ENCODE peak calls at places on chromosome 17, in five cellular contexts. S, A, F, V and C are unnamed samples.

GRCh38 chr17:41654134-41654907 is 29.9 kb upstream of the KRT17 start:
- DNase-seq in A (peak; percentile 45), S (no peak), V (peak; percentile 96), F (no peak), C (no peak)

GRCh38 chr17:14826361-14826760 is 438.8 kb downstream of the PMP22 start:
- DNase-seq in F (no peak), V (no peak), A (no peak), S (no peak), C (no peak)

GRCh38 chr17:69286257-69286656 is 40.7 kb downstream of the ABCA5 start:
- DNase-seq in S (no peak), V (no peak), F (no peak), A (no peak), C (no peak)

GRCh38 chr17:76268015-76268749 is 3.0 kb downstream of the UBALD2 start:
- DNase-seq in V (peak; percentile 93), S (no peak), F (no peak), A (peak; percentile 56), C (peak; percentile 57)

GRCh38 chr17:79752175-79752574 is 21.4 kb downstream of the ENPP7 start:
- DNase-seq in V (peak; percentile 36), A (no peak), F (no peak), S (no peak), C (no peak)

GRCh38 chr17:37110816-37111215 is 162.1 kb downstream of the AATF start:
- DNase-seq in F (no peak), V (no peak), A (no peak), S (no peak), C (no peak)

GRCh38 chr17:45977976-45978626 is 20.9 kb upstream of the STH start:
- DNase-seq in A (no peak), V (peak; percentile 18), S (no peak), F (no peak), C (no peak)

GRCh38 chr17:49456172-49456965 is 38.7 kb upstream of the NGFR start:
- DNase-seq in V (no peak), A (no peak), S (no peak), F (peak; percentile 50), C (no peak)

GRCh38 chr17:58658804-58659713 is 32.8 kb downstream of the TEX14 start:
- DNase-seq in S (peak; percentile 82), A (peak; percentile 89), F (peak; percentile 99), V (peak; percentile 73), C (peak; percentile 56)

GRCh38 chr17:45346255-45347015 is 29.6 kb upstream of the MAP3K14 start:
- DNase-seq in S (no peak), F (no peak), A (no peak), V (no peak), C (no peak)

DNA sequence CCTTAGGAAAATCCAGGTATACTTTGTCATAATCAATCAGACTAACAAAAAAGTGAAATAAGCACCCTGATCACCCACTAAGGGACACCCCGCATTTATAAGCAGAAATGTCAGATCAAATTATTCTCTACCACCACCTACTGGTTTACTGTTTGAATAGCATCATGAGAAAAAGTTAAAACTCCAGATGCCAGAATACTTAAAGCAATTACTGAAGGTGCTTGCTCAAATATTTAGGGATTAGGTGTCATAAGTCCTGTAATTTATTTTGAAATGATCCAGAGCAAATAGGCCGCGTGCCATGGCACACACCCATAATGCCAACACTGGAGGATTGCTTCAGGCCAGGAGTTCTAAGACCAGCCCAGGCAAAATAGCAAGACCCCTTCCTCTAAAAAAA is 2.3 kb downstream of the TOP2A start:
- DNase-seq in S (no peak), A (peak; percentile 64), V (no peak), F (peak; percentile 8), C (no peak)
- H3K4me3 ChIP-seq in S (no peak overlapping the region), A (no peak overlapping the region), V (no peak overlapping the region), F (no peak overlapping the region), C (no peak overlapping the region)

GRCh38 chr17:74840500-74840899 is 19.2 kb downstream of the GRIN2C start:
- DNase-seq in S (no peak), V (no peak), F (no peak), A (peak; percentile 40), C (no peak)

GRCh38 chr17:74842599-74843351 is 16.9 kb downstream of the GRIN2C start:
- DNase-seq in A (peak; percentile 89), S (no peak), F (no peak), V (peak; percentile 91), C (no peak)

GRCh38 chr17:74840989-74841666 is 18.6 kb downstream of the GRIN2C start:
- DNase-seq in A (peak; percentile 59), V (no peak), F (no peak), S (no peak), C (no peak)

GRCh38 chr17:74843352-74843627 is 16.4 kb downstream of the GRIN2C start:
- DNase-seq in F (no peak), S (no peak), A (peak; percentile 16), V (peak; percentile 71), C (no peak)

GRCh38 chr17:74842146-74842598 is 17.5 kb downstream of the GRIN2C start:
- DNase-seq in V (no peak), S (no peak), A (peak; percentile 23), F (no peak), C (no peak)
- H3K4me3 ChIP-seq in V (no peak overlapping the region), S (peak overlapping the region; percentile 60), A (peak overlapping the region; percentile 52), F (peak overlapping the region; percentile 13), C (no peak overlapping the region)

GRCh38 chr17:35539659-35540026 is 2.2 kb upstream of the SLFN12L start:
- DNase-seq in V (no peak), S (no peak), A (peak; percentile 13), F (no peak), C (no peak)

GRCh38 chr17:35534694-35535093 is 2.8 kb downstream of the SLFN12L start:
- DNase-seq in A (no peak), S (no peak), F (no peak), V (no peak), C (no peak)

GRCh38 chr17:35536664-35537160 is 766 bp downstream of the SLFN12L start:
- DNase-seq in F (no peak), S (no peak), V (no peak), A (no peak), C (peak; percentile 58)

GRCh38 chr17:35540589-35541404 is 3.3 kb upstream of the SLFN12L start:
- DNase-seq in V (no peak), S (no peak), F (no peak), A (no peak), C (no peak)

DNA sequence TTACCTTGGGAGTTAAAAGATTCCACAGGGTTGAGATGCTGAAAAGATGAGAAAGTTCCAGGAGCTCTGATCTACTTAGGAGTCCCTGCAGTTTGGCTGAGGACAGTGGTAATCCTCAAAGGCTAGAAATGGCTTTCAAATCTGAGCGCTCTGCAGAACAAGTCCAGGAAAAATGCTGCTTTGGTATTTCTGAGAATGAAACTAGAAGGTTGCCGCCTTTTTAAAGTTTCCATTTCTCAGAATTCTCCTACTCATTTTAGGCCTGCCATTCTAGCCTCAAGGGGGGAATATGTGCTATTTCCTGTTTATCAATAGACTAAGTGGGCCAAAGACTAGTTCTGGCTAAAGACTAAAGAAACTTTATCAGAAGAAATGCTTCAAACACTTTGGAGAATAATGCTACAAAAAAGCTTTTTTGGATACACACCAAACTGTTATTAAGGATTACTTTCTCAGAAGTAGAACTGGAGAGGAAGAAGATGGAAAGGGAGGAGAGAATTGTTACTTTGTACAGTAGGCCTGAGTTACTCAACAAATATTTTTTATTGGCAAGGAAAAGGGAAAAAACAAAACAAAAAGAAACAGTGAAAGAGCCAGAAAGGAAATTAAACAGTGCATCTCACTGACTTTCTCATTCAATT is at the start of gene SLFN12L:
- DNase-seq in F (no peak), A (no peak), V (no peak), S (no peak), C (no peak)
- H3K4me3 ChIP-seq in F (no peak within 1 kb of the TSS), A (no peak within 1 kb of the TSS), V (no peak within 1 kb of the TSS), S (no peak within 1 kb of the TSS), C (peak within 1 kb of the TSS; percentile 64)

DNA sequence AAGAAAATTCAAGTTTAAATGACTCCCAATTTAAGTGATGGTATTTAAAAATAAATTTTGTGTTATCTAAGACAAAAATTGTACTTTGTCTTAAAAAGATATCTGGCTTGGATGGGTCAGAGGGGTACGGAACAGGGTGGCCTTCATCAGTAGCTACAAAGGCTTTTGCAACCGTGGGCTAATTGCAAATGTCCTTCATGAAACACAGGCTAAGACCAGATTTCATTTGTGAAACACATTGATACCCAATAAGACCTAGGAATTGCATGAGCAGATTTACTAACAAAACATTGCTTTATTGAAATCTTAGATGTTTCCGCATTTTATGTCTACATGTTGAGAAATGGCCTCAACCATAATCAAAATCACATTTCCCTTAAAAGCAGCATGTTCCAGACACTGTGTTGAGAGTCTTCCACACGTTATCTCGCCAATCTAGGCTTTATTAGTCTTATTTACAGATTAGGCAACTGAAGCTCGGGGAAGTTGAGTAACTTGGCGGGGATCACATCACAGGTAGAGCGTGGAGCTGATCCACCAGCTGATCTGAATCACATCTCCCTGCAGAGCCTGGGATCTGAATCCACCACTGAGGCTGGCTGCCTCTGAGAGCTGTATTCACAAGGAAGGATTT is 21.8 kb downstream of the FBXO39 start:
- DNase-seq in V (no peak), S (no peak), A (no peak), F (no peak), C (no peak)
- H3K4me3 ChIP-seq in V (no peak overlapping the region), S (no peak overlapping the region), A (no peak overlapping the region), F (no peak overlapping the region), C (no peak overlapping the region)

GRCh38 chr17:77489239-77489897 is 348.6 kb downstream of the SEC14L1 start:
- DNase-seq in F (no peak), V (peak; percentile 64), S (no peak), A (no peak), C (no peak)
- H3K4me3 ChIP-seq in F (no peak overlapping the region), V (no peak overlapping the region), S (no peak overlapping the region), A (no peak overlapping the region), C (no peak overlapping the region)

DNA sequence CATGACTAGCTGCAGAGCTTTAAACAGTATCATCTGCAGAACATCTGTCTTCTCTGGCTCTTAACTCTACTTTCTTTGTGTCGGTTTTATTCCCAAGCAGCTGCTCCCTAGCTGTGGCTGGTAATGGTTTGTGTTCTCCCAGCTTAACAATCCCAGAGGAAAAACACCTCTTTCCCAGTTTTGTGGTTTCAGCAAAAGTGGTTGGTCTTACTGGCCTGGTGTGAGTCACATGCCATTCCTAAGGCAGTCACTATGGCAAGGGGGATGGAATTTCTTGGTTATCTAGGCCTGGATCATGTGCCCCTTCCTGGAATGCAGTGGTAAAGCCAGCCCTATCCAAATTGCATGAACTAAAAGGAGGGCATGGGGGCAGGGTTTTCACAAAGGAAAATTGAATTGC is 27.4 kb downstream of the OMG start:
- DNase-seq in F (peak; percentile 91), V (no peak), A (peak; percentile 79), S (peak; percentile 33), C (no peak)
- H3K4me3 ChIP-seq in F (no peak overlapping the region), V (no peak overlapping the region), A (no peak overlapping the region), S (no peak overlapping the region), C (no peak overlapping the region)

DNA sequence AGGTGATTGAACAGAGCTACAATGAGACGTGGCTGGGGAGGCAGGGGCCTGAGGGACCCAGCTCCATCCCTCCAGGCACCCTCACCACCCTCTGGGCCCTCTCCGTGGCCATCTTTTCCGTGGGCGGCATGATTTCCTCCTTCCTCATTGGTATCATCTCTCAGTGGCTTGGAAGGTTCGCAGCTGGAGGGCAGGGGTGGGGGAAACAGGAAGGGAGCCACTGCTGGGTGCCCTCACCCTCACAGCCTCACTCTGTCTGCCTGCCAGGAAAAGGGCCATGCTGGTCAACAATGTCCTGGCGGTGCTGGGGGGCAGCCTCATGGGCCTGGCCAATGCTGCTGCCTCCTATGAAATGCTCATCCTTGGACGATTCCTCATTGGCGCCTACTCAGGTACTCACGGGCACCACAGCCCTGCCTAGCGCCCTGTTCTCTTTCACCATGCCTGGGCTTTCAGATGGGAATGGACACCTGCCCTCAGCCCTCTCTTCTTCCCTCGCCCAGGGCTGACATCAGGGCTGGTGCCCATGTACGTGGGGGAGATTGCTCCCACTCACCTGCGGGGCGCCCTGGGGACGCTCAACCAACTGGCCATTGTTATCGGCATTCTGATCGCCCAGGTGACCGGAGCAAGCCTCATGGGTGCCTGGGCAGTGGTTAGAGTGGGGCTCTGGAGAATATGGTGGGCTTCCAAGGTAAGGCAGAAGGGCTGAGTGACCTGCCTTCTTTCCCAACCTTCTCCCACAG is 2.1 kb downstream of the SLC2A4 start:
- DNase-seq in V (no peak), S (no peak), A (no peak), F (no peak), C (no peak)
- H3K4me3 ChIP-seq in V (no peak overlapping the region), S (no peak overlapping the region), A (no peak overlapping the region), F (no peak overlapping the region), C (no peak overlapping the region)